ENCODE peak calls at places on chromosomes 1 and 21, in nine cellular contexts. H, E, W, V, A, Y, F, I and N are unnamed samples.

GRCh38 chr1:66527688-66528087 is 6.3 kb upstream of the SGIP1 start:
- DNase-seq in H (no peak), E (no peak), W (no peak), V (peak), A (no peak), Y (no peak), F (no peak), I (no peak), N (no peak)

GRCh38 chr21:40143822-40144525 is 276.7 kb downstream of the PCP4 start:
- DNase-seq in H (no peak), E (no peak), W (peak), V (peak), A (peak), Y (peak), F (no peak), I (peak), N (peak)

GRCh38 chr1:174209347-174210187 is 50.2 kb downstream of the RABGAP1L start:
- DNase-seq in H (no peak), E (no peak), W (no peak), V (no peak), A (peak), Y (no peak), F (peak), I (no peak), N (no peak)

GRCh38 chr1:184930232-184930631 is 44.1 kb downstream of the NIBAN1 start:
- DNase-seq in H (no peak), E (no peak), W (no peak), V (no peak), A (no peak), Y (no peak), F (no peak), I (no peak), N (no peak)

GRCh38 chr21:33643658-33644311 is 1.5 kb downstream of the ITSN1 start:
- DNase-seq in H (no peak), E (no peak), W (no peak), V (no peak), A (peak), Y (no peak), F (no peak), I (no peak), N (no peak)

GRCh38 chr21:35232545-35233176 is 183.6 kb upstream of the RUNX1 start:
- DNase-seq in H (no peak), E (no peak), W (no peak), V (peak), A (no peak), Y (no peak), F (no peak), I (no peak), N (peak)

GRCh38 chr1:154465621-154466020 is 36.4 kb upstream of the TDRD10 start:
- DNase-seq in H (no peak), E (no peak), W (no peak), V (no peak), A (no peak), Y (no peak), F (no peak), I (no peak), N (no peak)

GRCh38 chr1:16145030-16145987 is 10.6 kb downstream of the EPHA2 start:
- DNase-seq in H (peak), E (peak), W (no peak), V (peak), A (no peak), Y (peak), F (no peak), I (no peak), N (peak)

GRCh38 chr1:26853156-26853555 is 9.8 kb upstream of the SFN start:
- DNase-seq in H (peak), E (peak), W (peak), V (peak), A (peak), Y (peak), F (peak), I (peak), N (peak)

GRCh38 chr1:157176591-157177121 is 38.5 kb upstream of the ETV3 start:
- DNase-seq in H (no peak), E (no peak), W (no peak), V (no peak), A (no peak), Y (no peak), F (no peak), I (no peak), N (no peak)

GRCh38 chr1:6125366-6125765 is 54.8 kb downstream of the CHD5 start:
- DNase-seq in H (peak), E (peak), W (no peak), V (no peak), A (no peak), Y (no peak), F (no peak), I (no peak), N (no peak)

GRCh38 chr1:41866285-41866684 is 52.4 kb downstream of the HIVEP3 start:
- DNase-seq in H (peak), E (no peak), W (no peak), V (no peak), A (no peak), Y (no peak), F (no peak), I (no peak), N (no peak)

GRCh38 chr1:78171736-78172590 is 126.2 kb downstream of the GIPC2 start:
- DNase-seq in H (no peak), E (no peak), W (no peak), V (peak), A (no peak), Y (no peak), F (no peak), I (no peak), N (no peak)

GRCh38 chr1:95475686-95476457 is 241.9 kb downstream of the RWDD3 start:
- DNase-seq in H (no peak), E (no peak), W (no peak), V (no peak), A (no peak), Y (no peak), F (no peak), I (no peak), N (no peak)

GRCh38 chr21:35159881-35160280 is 110.8 kb upstream of the RUNX1 start:
- DNase-seq in H (no peak), E (no peak), W (no peak), V (peak), A (no peak), Y (no peak), F (no peak), I (no peak), N (peak)

GRCh38 chr1:143680304-143680703 is 291.5 kb downstream of the FAM72C start:
- DNase-seq in H (no peak), E (no peak), W (no peak), V (no peak), A (no peak), Y (no peak), F (no peak), I (no peak), N (no peak)

GRCh38 chr1:106207185-106207584 is 849.3 kb upstream of the PRMT6 start:
- DNase-seq in H (no peak), E (no peak), W (no peak), V (no peak), A (no peak), Y (no peak), F (no peak), I (no peak), N (no peak)

GRCh38 chr1:118249641-118250040 is 64.6 kb upstream of the SPAG17 start:
- DNase-seq in H (no peak), E (no peak), W (no peak), V (no peak), A (no peak), Y (no peak), F (no peak), I (no peak), N (no peak)

GRCh38 chr1:164673584-164674214 is 114.7 kb downstream of the PBX1 start:
- DNase-seq in H (no peak), E (no peak), W (no peak), V (no peak), A (no peak), Y (peak), F (no peak), I (no peak), N (peak)

GRCh38 chr1:51575406-51576084 is 41.3 kb upstream of the OSBPL9 start:
- DNase-seq in H (no peak), E (no peak), W (no peak), V (no peak), A (no peak), Y (no peak), F (no peak), I (no peak), N (no peak)

GRCh38 chr1:196910208-196910607 is 22.4 kb downstream of the CFHR4 start:
- DNase-seq in H (no peak), E (no peak), W (no peak), V (peak), A (no peak), Y (no peak), F (no peak), I (no peak), N (peak)

GRCh38 chr1:30377230-30378022 is 346.0 kb downstream of the MATN1 start:
- DNase-seq in H (no peak), E (no peak), W (no peak), V (no peak), A (no peak), Y (peak), F (no peak), I (no peak), N (no peak)